ENCODE peak calls at places on chromosome 7, in six cellular contexts. V, Y, R, A, K and W are unnamed samples.

GRCh38 chr7:98091061-98091460 is 15.6 kb upstream of the LMTK2 start:
- DNase-seq in V (no peak), Y (no peak), R (no peak), A (no peak), K (no peak), W (no peak)

GRCh38 chr7:153006911-153007310 is 247.4 kb downstream of the ACTR3B start:
- DNase-seq in V (no peak), Y (no peak), R (no peak), A (no peak), K (no peak), W (peak)

GRCh38 chr7:139153832-139154231 is 44.3 kb upstream of the ZC3HAV1 start:
- DNase-seq in V (no peak), Y (no peak), R (no peak), A (no peak), K (no peak), W (no peak)

GRCh38 chr7:80175744-80176143 is 41.1 kb downstream of the GNAI1 start:
- DNase-seq in V (no peak), Y (no peak), R (no peak), A (no peak), K (no peak), W (no peak)

GRCh38 chr7:151088856-151089699 is 2.8 kb downstream of the AGAP3 start:
- DNase-seq in V (peak), Y (no peak), R (no peak), A (peak), K (peak), W (peak)

GRCh38 chr7:148031816-148032215 is 558.8 kb upstream of the C7orf33 start:
- DNase-seq in V (no peak), Y (no peak), R (no peak), A (no peak), K (no peak), W (no peak)

GRCh38 chr7:1810521-1810920 is 140.4 kb downstream of the ELFN1 start:
- DNase-seq in V (no peak), Y (no peak), R (no peak), A (no peak), K (no peak), W (peak)

GRCh38 chr7:139828880-139829653 is at the start of gene TBXAS1:
- DNase-seq in V (peak), Y (no peak), R (peak), A (no peak), K (peak), W (no peak)

GRCh38 chr7:32474008-32474407 is 16.2 kb downstream of the LSM5 start:
- DNase-seq in V (no peak), Y (no peak), R (no peak), A (no peak), K (no peak), W (no peak)

GRCh38 chr7:101702362-101702850 is 73.3 kb upstream of the MYL10 start:
- DNase-seq in V (no peak), Y (peak), R (peak), A (no peak), K (no peak), W (no peak)

GRCh38 chr7:106448992-106449859 is 164.4 kb upstream of the NAMPT start:
- DNase-seq in V (no peak), Y (peak), R (no peak), A (no peak), K (peak), W (no peak)

GRCh38 chr7:24290004-24290641 is 6.1 kb downstream of the NPY start:
- DNase-seq in V (no peak), Y (peak), R (peak), A (no peak), K (no peak), W (no peak)

GRCh38 chr7:78673272-78673671 is 780.2 kb downstream of the MAGI2 start:
- DNase-seq in V (peak), Y (no peak), R (no peak), A (no peak), K (peak), W (no peak)

GRCh38 chr7:95092332-95092731 is 184.9 kb downstream of the PPP1R9A start:
- DNase-seq in V (no peak), Y (no peak), R (no peak), A (no peak), K (no peak), W (no peak)

GRCh38 chr7:90736316-90736715 is 140.2 kb downstream of the CDK14 start:
- DNase-seq in V (no peak), Y (no peak), R (no peak), A (no peak), K (no peak), W (no peak)

GRCh38 chr7:88664630-88665233 is 94.8 kb upstream of the ZNF804B start:
- DNase-seq in V (no peak), Y (no peak), R (no peak), A (no peak), K (no peak), W (no peak)

GRCh38 chr7:122248472-122248871 is 56.1 kb downstream of the FEZF1 start:
- DNase-seq in V (no peak), Y (no peak), R (no peak), A (no peak), K (no peak), W (no peak)

GRCh38 chr7:106050743-106051110 is 61.4 kb downstream of the SYPL1 start:
- DNase-seq in V (no peak), Y (no peak), R (no peak), A (no peak), K (no peak), W (no peak)

GRCh38 chr7:27122075-27122910 is 8.3 kb downstream of the HOXA4 start:
- DNase-seq in V (no peak), Y (no peak), R (peak), A (no peak), K (no peak), W (no peak)
- TF ChIP-seq EP300 in V (no peak), Y (no peak), R (no peak), A (no peak), K (no peak), W (no peak)

GRCh38 chr7:131897016-131897789 is 340.8 kb upstream of the PODXL start:
- DNase-seq in V (no peak), Y (peak), R (peak), A (no peak), K (no peak), W (no peak)

GRCh38 chr7:131896189-131896855 is 339.9 kb upstream of the PODXL start:
- DNase-seq in V (no peak), Y (no peak), R (no peak), A (no peak), K (no peak), W (no peak)

GRCh38 chr7:131898418-131898817 is 342.0 kb upstream of the PODXL start:
- DNase-seq in V (no peak), Y (no peak), R (no peak), A (no peak), K (no peak), W (no peak)

GRCh38 chr7:131899271-131900030 is 343.0 kb upstream of the PODXL start:
- DNase-seq in V (no peak), Y (no peak), R (no peak), A (no peak), K (no peak), W (no peak)

GRCh38 chr7:131897790-131898165 is 341.4 kb upstream of the PODXL start:
- DNase-seq in V (no peak), Y (no peak), R (no peak), A (no peak), K (no peak), W (no peak)
- TF ChIP-seq EP300 in V (no peak), Y (no peak), R (no peak), A (no peak), K (no peak), W (no peak)

GRCh38 chr7:26117142-26117807 is 34.7 kb upstream of the NFE2L3 start:
- DNase-seq in V (no peak), Y (peak), R (no peak), A (no peak), K (no peak), W (no peak)

GRCh38 chr7:26117970-26118369 is 34.0 kb upstream of the NFE2L3 start:
- DNase-seq in V (no peak), Y (no peak), R (no peak), A (no peak), K (no peak), W (no peak)

GRCh38 chr7:26127411-26127810 is 24.6 kb upstream of the NFE2L3 start:
- DNase-seq in V (no peak), Y (no peak), R (no peak), A (no peak), K (no peak), W (no peak)

GRCh38 chr7:26122745-26123144 is 29.3 kb upstream of the NFE2L3 start:
- DNase-seq in V (no peak), Y (no peak), R (no peak), A (no peak), K (no peak), W (no peak)
- TF ChIP-seq EP300 in V (no peak), Y (no peak), R (no peak), A (no peak), K (no peak), W (no peak)

GRCh38 chr7:69598487-69599148 is 343 bp downstream of the AUTS2 start:
- DNase-seq in V (no peak), Y (no peak), R (peak), A (no peak), K (no peak), W (no peak)
- TF ChIP-seq EP300 in V (no peak), Y (no peak), R (no peak), A (peak), K (no peak), W (no peak)